ENCODE peak calls at places on chromosome 19, in seven cellular contexts. W is breast epithelium, L is IMR-90, S is uterus, N is RWPE2, H is ovary, M is WERI-Rb-1. T is an unnamed sample.

GRCh38 chr19:49491804-49492572 is 4.2 kb upstream of the RPS11 start:
- DNase-seq in H (no peak), L (no peak), N (no peak), W (no peak), S (no peak), M (no peak), T (no peak)

GRCh38 chr19:19304186-19304975 is 15.9 kb downstream of the SUGP1 start:
- DNase-seq in S (no peak), N (no peak), L (no peak), W (no peak), M (no peak), H (no peak), T (no peak)

GRCh38 chr19:23596872-23597271 is 90.1 kb downstream of the ZNF675 start:
- DNase-seq in W (no peak), S (no peak), L (no peak), H (no peak), M (no peak), N (no peak), T (no peak)

GRCh38 chr19:632228-633067 is 889 bp downstream of the POLRMT start:
- DNase-seq in H (no peak), S (no peak), L (peak; percentile 36), W (no peak), N (no peak), M (peak; percentile 36), T (no peak)

GRCh38 chr19:2253106-2254051 is 2.8 kb downstream of the JSRP1 start:
- DNase-seq in L (no peak), N (peak; percentile 54), M (no peak), W (no peak), H (no peak), S (no peak), T (no peak)

GRCh38 chr19:19409235-19410030 is 4.0 kb downstream of the GATAD2A start:
- DNase-seq in H (no peak), W (no peak), S (no peak), L (no peak), N (no peak), M (no peak), T (no peak)

GRCh38 chr19:1251503-1252220 is 3.3 kb downstream of the MIDN start:
- DNase-seq in M (no peak), N (no peak), L (no peak), W (peak; percentile 79), S (no peak), H (no peak), T (no peak)

GRCh38 chr19:40219721-40220276 is 1.6 kb upstream of the TTC9B start:
- DNase-seq in L (peak; percentile 76), H (no peak), M (no peak), S (no peak), W (no peak), N (no peak), T (no peak)

GRCh38 chr19:18895038-18895827 is 725 bp downstream of the CERS1 start:
- DNase-seq in L (no peak), W (no peak), M (peak; percentile 91), H (no peak), S (no peak), N (no peak), T (no peak)

GRCh38 chr19:4780860-4781259 is 10.7 kb upstream of the FEM1A start:
- DNase-seq in M (no peak), S (no peak), W (no peak), L (no peak), N (no peak), H (no peak), T (no peak)

GRCh38 chr19:42555317-42555716 is 27.0 kb upstream of the CEACAM1 start:
- DNase-seq in H (no peak), W (no peak), M (peak; percentile 55), L (no peak), N (no peak), S (no peak), T (no peak)

GRCh38 chr19:14413765-14414171 is 5.4 kb downstream of the DDX39A start:
- DNase-seq in M (no peak), H (no peak), N (no peak), S (no peak), W (no peak), L (peak; percentile 50), T (no peak)

GRCh38 chr19:48752511-48753365 is at the start of gene FUT1:
- DNase-seq in N (peak; percentile 94), M (peak; percentile 70), S (no peak), L (no peak), H (no peak), W (peak; percentile 88), T (no peak)

GRCh38 chr19:48992571-48993174 is 436 bp downstream of the GYS1 start:
- DNase-seq in S (no peak), H (no peak), N (no peak), M (no peak), W (no peak), L (no peak), T (no peak)

DNA sequence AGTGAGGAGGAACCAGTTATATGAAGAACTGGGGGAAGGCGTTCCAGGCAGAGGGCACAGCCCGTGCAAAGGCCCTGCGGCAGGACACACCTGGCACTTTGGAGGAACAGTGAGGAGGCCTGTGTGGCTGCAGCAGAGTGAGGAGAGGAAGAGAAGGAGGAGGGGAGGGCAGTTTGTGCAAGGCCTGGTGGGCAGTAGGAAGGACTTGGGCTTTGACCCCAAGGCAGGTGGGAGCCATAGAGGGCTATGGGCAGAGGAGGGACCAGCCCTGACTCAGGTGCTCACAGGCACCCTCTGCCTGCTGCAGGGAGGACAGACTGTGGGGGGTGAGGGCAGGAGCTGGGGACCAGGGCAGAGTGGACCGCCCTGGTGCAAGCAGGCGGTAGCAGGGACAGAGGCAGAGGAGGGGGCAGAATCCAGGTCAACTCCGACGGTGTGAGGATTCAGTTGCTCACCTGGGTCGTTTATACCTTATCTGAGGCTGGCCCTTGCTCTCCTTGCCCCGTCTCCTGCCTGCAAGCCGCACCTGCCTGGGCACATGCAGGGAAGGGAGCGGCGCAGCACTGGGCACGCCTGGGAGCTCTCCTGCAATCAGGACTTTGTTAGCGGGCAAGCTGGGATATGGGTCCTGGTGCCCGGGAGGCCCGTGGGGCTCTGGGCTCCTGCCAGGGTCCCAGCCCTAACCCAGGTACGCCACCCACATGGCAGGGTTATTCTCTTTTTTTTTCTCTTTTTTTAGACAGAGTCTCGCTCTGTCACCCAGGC is 34.8 kb downstream of the NFIC start:
- DNase-seq in W (no peak), S (no peak), L (no peak), M (no peak), H (no peak), N (no peak), T (no peak)
- H3K27ac ChIP-seq in W (peak overlapping the region; percentile 75), S (peak overlapping the region; percentile 100), L (no peak overlapping the region), M (no peak overlapping the region), H (peak overlapping the region; percentile 57), N (no peak overlapping the region), T (peak overlapping the region; percentile 54)

DNA sequence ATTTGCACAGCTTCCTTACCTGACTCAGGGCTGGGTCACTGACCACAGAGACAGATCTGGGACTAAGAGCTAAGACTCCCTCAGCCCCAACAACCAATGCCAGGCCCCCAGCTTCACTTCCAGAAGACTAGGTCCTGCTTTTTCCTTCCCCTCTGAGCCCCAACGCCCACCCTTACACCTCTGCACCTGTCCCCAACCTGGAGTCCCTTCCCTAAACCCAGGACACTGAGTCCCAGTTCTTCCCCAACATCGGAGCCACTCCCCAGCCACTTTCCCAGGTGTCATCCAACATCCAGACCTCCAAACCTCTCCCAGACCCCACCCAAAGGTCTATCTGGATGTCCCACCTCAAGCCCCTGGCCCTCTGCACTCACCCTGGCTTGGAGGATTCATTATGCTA is 2.9 kb downstream of the FCER2 start:
- DNase-seq in S (no peak), M (no peak), N (no peak), L (no peak), W (no peak), H (no peak), T (no peak)
- H3K4me3 ChIP-seq in S (no peak overlapping the region), M (no peak overlapping the region), N (no peak overlapping the region), L (no peak overlapping the region), W (no peak overlapping the region), H (no peak overlapping the region), T (no peak overlapping the region)

DNA sequence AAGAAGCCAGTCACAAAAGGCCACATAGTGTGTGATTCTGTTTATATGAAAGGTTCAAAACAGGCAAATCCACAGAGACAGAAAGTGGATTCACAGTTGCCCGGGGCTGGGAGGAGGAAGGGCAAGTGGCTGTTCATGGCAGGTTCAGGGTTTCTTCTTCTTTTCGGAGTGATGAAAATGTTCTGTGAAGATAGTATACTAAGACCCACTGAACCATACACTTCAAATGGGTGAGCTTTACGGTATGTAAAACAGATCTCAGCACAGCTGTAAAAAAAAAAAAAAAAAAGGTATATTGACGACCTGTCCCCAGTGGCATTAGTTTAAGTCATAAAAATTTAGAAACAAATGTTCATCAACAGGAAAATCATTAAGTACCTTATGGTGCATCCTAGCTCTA is 32.2 kb downstream of the RFX2 start:
- DNase-seq in W (no peak), N (no peak), H (no peak), L (no peak), S (no peak), M (no peak), T (peak; percentile 31)
- H3K27ac ChIP-seq in W (no peak overlapping the region), N (peak overlapping the region; percentile 87), H (no peak overlapping the region), L (no peak overlapping the region), S (peak overlapping the region; percentile 97), M (no peak overlapping the region), T (no peak overlapping the region)

GRCh38 chr19:47376589-47377144 is 27.6 kb downstream of the DHX34 start:
- DNase-seq in S (no peak), H (no peak), N (no peak), L (no peak), W (no peak), M (no peak), T (no peak)

GRCh38 chr19:47377208-47377701 is 28.1 kb downstream of the DHX34 start:
- DNase-seq in N (no peak), M (no peak), H (no peak), L (no peak), W (no peak), S (no peak), T (no peak)

GRCh38 chr19:47378246-47378645 is 29.1 kb downstream of the DHX34 start:
- DNase-seq in M (no peak), W (no peak), H (no peak), S (no peak), L (no peak), N (peak; percentile 42), T (no peak)

GRCh38 chr19:47379398-47379938 is 30.4 kb downstream of the DHX34 start:
- DNase-seq in N (peak; percentile 32), W (no peak), H (no peak), L (no peak), S (no peak), M (no peak), T (no peak)

GRCh38 chr19:47377801-47378200 is 28.7 kb downstream of the DHX34 start:
- DNase-seq in H (no peak), W (no peak), S (no peak), N (peak; percentile 48), M (peak; percentile 40), L (no peak), T (no peak)
- H3K4me3 ChIP-seq in H (no peak overlapping the region), W (no peak overlapping the region), S (no peak overlapping the region), N (no peak overlapping the region), M (no peak overlapping the region), L (no peak overlapping the region), T (no peak overlapping the region)